ENCODE peak calls at places on chromosome 21, in seven cellular contexts. I, Q, H, N, A, P and F are unnamed samples.

GRCh38 chr21:45392206-45392971 is 12.6 kb upstream of the COL18A1 start:
- DNase-seq in I (no peak), A (no peak), Q (no peak), H (no peak), N (no peak), P (no peak), F (no peak)

GRCh38 chr21:40769231-40769630 is 77.7 kb downstream of the DSCAM start:
- DNase-seq in H (no peak), P (no peak), Q (no peak), N (no peak), I (no peak), A (no peak), F (no peak)

GRCh38 chr21:16741228-16741665 is 771.6 kb upstream of the CXADR start:
- DNase-seq in P (no peak), Q (no peak), A (peak), H (no peak), I (no peak), N (no peak), F (no peak)

GRCh38 chr21:25790122-25790951 is 55.6 kb downstream of the GABPA start:
- DNase-seq in H (no peak), A (peak), P (peak), N (peak), Q (no peak), I (peak), F (no peak)

GRCh38 chr21:36684957-36685714 is 13.8 kb upstream of the SIM2 start:
- DNase-seq in I (no peak), P (no peak), H (no peak), A (no peak), Q (no peak), N (no peak), F (no peak)

GRCh38 chr21:27206368-27206982 is 239.6 kb upstream of the ADAMTS5 start:
- DNase-seq in I (no peak), Q (peak), A (peak), H (peak), N (no peak), P (no peak), F (no peak)

GRCh38 chr21:43786423-43787179 is 2.8 kb upstream of the RRP1 start:
- DNase-seq in Q (no peak), P (no peak), I (no peak), H (no peak), N (no peak), A (no peak), F (no peak)

GRCh38 chr21:46297311-46298082 is 11.4 kb downstream of the YBEY start:
- DNase-seq in H (no peak), I (no peak), Q (peak), A (peak), N (no peak), P (no peak), F (no peak)

GRCh38 chr21:44047996-44048560 is 36.0 kb downstream of the TRAPPC10 start:
- DNase-seq in I (no peak), A (no peak), H (no peak), P (no peak), Q (no peak), N (no peak), F (no peak)

GRCh38 chr21:25879203-25879602 is 144.4 kb downstream of the GABPA start:
- DNase-seq in Q (no peak), I (no peak), A (no peak), P (no peak), H (no peak), N (no peak), F (no peak)

GRCh38 chr21:45887788-45888187 is 93.8 kb upstream of the COL6A1 start:
- DNase-seq in H (no peak), P (no peak), I (no peak), A (no peak), Q (no peak), N (no peak), F (no peak)

GRCh38 chr21:26365849-26366248 is 195.3 kb upstream of the APP start:
- DNase-seq in H (no peak), N (peak), P (no peak), Q (no peak), I (no peak), A (no peak), F (no peak)

GRCh38 chr21:36203603-36203889 is 46.9 kb downstream of the DOP1B start:
- DNase-seq in I (peak), Q (no peak), P (peak), A (peak), H (no peak), N (peak), F (no peak)

GRCh38 chr21:26115346-26115745 is 55.2 kb downstream of the APP start:
- DNase-seq in H (no peak), P (no peak), A (no peak), Q (no peak), N (peak), I (no peak), F (no peak)

GRCh38 chr21:16580661-16581060 is 850.9 kb downstream of the USP25 start:
- DNase-seq in Q (no peak), I (no peak), P (no peak), N (no peak), A (no peak), H (no peak), F (no peak)

GRCh38 chr21:42056996-42057689 is 14.0 kb upstream of the UMODL1 start:
- DNase-seq in P (no peak), A (peak), Q (no peak), I (no peak), N (peak), H (no peak), F (no peak)

GRCh38 chr21:39529026-39529425 is 77.3 kb downstream of the SH3BGR start:
- DNase-seq in I (no peak), H (no peak), A (no peak), N (no peak), P (no peak), Q (no peak), F (no peak)

GRCh38 chr21:45601551-45601950 is 42.0 kb upstream of the PCBP3 start:
- DNase-seq in A (no peak), P (no peak), N (no peak), Q (no peak), H (peak), I (no peak), F (no peak)

GRCh38 chr21:44299085-44299457 is 782 bp upstream of the PFKL start:
- DNase-seq in H (no peak), A (peak), I (no peak), N (no peak), Q (no peak), P (no peak), F (no peak)

GRCh38 chr21:45353200-45353599 is 51.8 kb upstream of the COL18A1 start:
- DNase-seq in N (no peak), I (no peak), Q (no peak), A (no peak), H (no peak), P (no peak), F (no peak)

DNA sequence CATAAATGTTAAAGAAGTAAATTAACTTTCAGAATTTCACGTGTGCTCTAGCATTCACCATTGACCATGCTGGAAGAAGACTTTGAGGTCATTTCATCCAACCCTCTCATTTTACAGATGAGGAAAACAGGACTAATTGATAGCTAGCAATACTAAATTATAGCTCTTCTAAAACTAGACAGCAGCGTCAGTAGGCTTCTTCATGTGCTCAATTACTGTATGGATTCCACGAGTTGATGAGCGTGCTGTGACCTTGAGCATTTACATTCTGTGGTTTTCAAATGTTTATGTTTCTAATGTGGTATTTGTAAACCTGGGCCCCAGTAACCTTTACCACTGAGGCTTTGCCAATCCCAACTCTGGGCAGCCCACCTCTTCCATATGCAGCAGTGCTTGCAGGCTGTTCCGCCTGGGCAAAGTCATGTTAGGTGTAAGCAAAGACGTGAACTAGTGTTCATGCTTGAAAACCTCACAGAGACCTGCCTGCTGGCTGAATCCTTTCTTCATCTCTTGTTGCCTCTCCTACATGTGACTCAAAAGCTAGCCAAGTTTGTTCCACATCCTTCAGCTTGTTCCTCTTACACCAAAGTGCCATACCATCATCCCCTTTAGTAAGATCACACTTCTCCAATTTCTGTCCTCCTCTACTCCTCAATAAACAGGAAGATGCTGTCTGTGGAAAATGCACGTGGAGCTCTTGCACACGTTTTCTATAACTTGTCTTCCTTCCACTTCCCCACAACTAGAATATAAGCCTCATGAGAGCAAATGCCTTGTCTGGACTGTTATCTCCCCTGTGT is 17.2 kb downstream of the KCNJ15 start:
- DNase-seq in A (no peak), Q (no peak), I (no peak), P (no peak), H (no peak), N (no peak), F (no peak)
- TF ChIP-seq CTCF in A (no peak), Q (no peak), I (no peak), P (no peak), H (no peak), N (no peak), F (no peak)

GRCh38 chr21:15297829-15298228 is 233.0 kb upstream of the NRIP1 start:
- DNase-seq in Q (no peak), I (no peak), N (no peak), P (no peak), A (no peak), H (no peak), F (no peak)

GRCh38 chr21:15298306-15298705 is 233.5 kb upstream of the NRIP1 start:
- DNase-seq in H (no peak), Q (no peak), N (no peak), A (no peak), P (no peak), I (no peak), F (no peak)

GRCh38 chr21:15301736-15302135 is 236.9 kb upstream of the NRIP1 start:
- DNase-seq in I (no peak), A (peak), P (no peak), N (peak), Q (no peak), H (no peak), F (no peak)

GRCh38 chr21:15301014-15301413 is 236.2 kb upstream of the NRIP1 start:
- DNase-seq in I (no peak), P (no peak), N (peak), Q (no peak), H (no peak), A (peak), F (no peak)

GRCh38 chr21:15300131-15300530 is 235.3 kb upstream of the NRIP1 start:
- DNase-seq in N (no peak), Q (no peak), P (no peak), I (no peak), H (no peak), A (no peak), F (no peak)
- H3K4me2 ChIP-seq in N (no peak), Q (no peak), P (no peak), I (no peak), H (no peak), A (no peak), F (no peak)

GRCh38 chr21:31660134-31660565 is 657 bp downstream of the SOD1 start:
- DNase-seq in H (no peak), P (no peak), N (peak), Q (no peak), I (peak), A (no peak), F (no peak)

GRCh38 chr21:31658053-31658452 is 1.4 kb upstream of the SOD1 start:
- DNase-seq in A (no peak), N (no peak), I (no peak), Q (no peak), H (no peak), P (no peak), F (no peak)

GRCh38 chr21:31663584-31664249 is 4.2 kb downstream of the SOD1 start:
- DNase-seq in I (no peak), Q (no peak), N (no peak), A (no peak), P (no peak), H (no peak), F (no peak)

GRCh38 chr21:31656199-31657095 is 3.0 kb upstream of the SOD1 start:
- DNase-seq in A (peak), I (no peak), P (no peak), H (no peak), N (peak), Q (no peak), F (no peak)

DNA sequence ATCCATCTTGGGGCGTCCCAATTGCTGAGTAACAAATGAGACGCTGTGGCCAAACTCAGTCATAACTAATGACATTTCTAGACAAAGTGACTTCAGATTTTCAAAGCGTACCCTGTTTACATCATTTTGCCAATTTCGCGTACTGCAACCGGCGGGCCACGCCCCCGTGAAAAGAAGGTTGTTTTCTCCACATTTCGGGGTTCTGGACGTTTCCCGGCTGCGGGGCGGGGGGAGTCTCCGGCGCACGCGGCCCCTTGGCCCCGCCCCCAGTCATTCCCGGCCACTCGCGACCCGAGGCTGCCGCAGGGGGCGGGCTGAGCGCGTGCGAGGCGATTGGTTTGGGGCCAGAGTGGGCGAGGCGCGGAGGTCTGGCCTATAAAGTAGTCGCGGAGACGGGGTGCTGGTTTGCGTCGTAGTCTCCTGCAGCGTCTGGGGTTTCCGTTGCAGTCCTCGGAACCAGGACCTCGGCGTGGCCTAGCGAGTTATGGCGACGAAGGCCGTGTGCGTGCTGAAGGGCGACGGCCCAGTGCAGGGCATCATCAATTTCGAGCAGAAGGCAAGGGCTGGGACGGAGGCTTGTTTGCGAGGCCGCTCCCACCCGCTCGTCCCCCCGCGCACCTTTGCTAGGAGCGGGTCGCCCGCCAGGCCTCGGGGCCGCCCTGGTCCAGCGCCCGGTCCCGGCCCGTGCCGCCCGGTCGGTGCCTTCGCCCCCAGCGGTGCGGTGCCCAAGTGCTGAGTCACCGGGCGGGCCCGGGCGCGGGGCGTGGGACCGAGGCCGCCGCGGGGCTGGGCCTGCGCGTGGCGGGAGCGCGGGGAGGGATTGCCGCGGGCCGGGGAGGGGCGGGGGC is at the start of gene SOD1:
- DNase-seq in I (peak), A (peak), N (peak), H (peak), P (peak), Q (peak), F (peak)
- TF ChIP-seq CTCF in I (no peak), A (no peak), N (no peak), H (no peak), P (no peak), Q (no peak), F (no peak)

DNA sequence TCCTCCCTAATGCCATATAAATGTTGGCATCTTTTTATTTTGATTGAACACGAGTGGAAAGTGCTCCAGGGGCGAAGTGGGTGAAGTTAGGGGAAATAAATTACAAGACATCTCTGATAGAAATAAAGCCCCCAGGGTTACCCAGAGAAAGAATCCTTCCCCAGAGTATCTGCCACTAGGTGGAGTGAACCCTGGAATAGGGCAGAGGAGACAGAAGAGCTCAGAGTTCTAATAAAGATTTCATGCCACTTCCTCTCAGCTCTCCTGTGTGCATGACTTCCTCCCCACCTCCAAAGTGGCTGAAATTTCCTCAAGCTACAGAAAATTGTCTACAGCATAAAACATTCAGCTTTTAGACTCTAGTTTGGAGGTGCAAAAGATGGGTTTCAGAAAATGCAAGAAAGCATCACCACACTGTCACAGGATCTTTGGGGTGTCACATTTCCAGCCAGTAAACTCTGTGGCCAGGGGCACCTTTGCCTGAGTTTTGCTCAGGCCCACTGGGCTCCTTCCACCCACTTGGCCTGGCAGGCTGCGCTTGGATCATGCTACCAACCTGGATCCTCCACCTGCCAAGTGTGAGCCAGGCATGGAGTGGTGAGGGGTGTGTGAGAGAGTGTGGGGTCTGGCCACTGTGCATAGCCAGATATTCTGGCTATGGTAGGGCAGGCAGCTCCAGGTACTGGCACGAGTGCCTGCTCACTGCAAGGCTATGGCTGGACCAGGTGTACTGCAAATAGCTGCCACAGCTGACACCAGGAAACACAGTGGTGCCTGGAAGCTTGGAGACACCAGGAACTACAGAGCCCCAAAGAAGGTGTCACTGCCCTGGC is 208.8 kb upstream of the USP25 start:
- DNase-seq in Q (no peak), N (no peak), H (no peak), A (no peak), I (no peak), P (no peak), F (no peak)
- H3K4me2 ChIP-seq in Q (no peak), N (no peak), H (no peak), A (no peak), I (no peak), P (no peak), F (no peak)

GRCh38 chr21:28605138-28605537 is 387.5 kb downstream of the LTN1 start:
- DNase-seq in H (no peak), I (no peak), Q (no peak), A (no peak), N (no peak), P (no peak), F (no peak)
- TF ChIP-seq CTCF in H (no peak), I (no peak), Q (no peak), A (no peak), N (no peak), P (no peak), F (no peak)

GRCh38 chr21:34022557-34023335 is 50.6 kb upstream of the MRPS6 start:
- DNase-seq in A (no peak), N (no peak), H (no peak), Q (no peak), P (no peak), I (no peak), F (no peak)
- H3K4me2 ChIP-seq in A (no peak), N (no peak), H (no peak), Q (peak), P (peak), I (no peak), F (no peak)